ENCODE peak calls at places on chromosome 5, in six cellular contexts. H, W, U, F, C and A are unnamed samples.

GRCh38 chr5:74543162-74543995 is 97.1 kb downstream of the ENC1 start:
- DNase-seq in C (no peak), U (peak), W (no peak), F (no peak), H (no peak), A (no peak)

GRCh38 chr5:114153392-114153791 is 208.5 kb upstream of the KCNN2 start:
- DNase-seq in U (no peak), C (no peak), W (no peak), F (no peak), H (no peak), A (no peak)

GRCh38 chr5:10331341-10331796 is 22.1 kb upstream of the MARCHF6 start:
- DNase-seq in U (no peak), H (no peak), F (no peak), W (no peak), C (no peak), A (no peak)

GRCh38 chr5:108421713-108422112 is 39.8 kb upstream of the FBXL17 start:
- DNase-seq in F (no peak), U (no peak), H (no peak), W (no peak), C (no peak), A (no peak)

GRCh38 chr5:42944989-42945388 is 95.1 kb downstream of the ANXA2R start:
- DNase-seq in U (peak), C (no peak), H (no peak), W (no peak), F (no peak), A (no peak)

GRCh38 chr5:107367480-107367879 is 303.3 kb downstream of the EFNA5 start:
- DNase-seq in F (no peak), U (no peak), C (no peak), W (no peak), H (no peak), A (no peak)

GRCh38 chr5:89270901-89271300 is 387.9 kb upstream of the MEF2C start:
- DNase-seq in C (no peak), H (no peak), W (no peak), U (no peak), F (no peak), A (no peak)

GRCh38 chr5:78603636-78604175 is 44.9 kb downstream of the LHFPL2 start:
- DNase-seq in W (no peak), F (no peak), H (no peak), C (no peak), U (no peak), A (no peak)

GRCh38 chr5:69206528-69207190 is 17.3 kb downstream of the CENPH start:
- DNase-seq in W (no peak), U (no peak), C (no peak), H (no peak), F (no peak), A (no peak)

GRCh38 chr5:37738057-37738691 is 101.7 kb downstream of the GDNF start:
- DNase-seq in W (no peak), H (no peak), F (peak), C (no peak), U (peak), A (peak)

GRCh38 chr5:39755986-39756385 is 331.2 kb upstream of the DAB2 start:
- DNase-seq in W (no peak), H (no peak), U (peak), C (no peak), F (no peak), A (no peak)

GRCh38 chr5:151086905-151087360 is 6.1 kb upstream of the TNIP1 start:
- DNase-seq in U (no peak), C (no peak), W (peak), F (peak), H (peak), A (peak)

GRCh38 chr5:181164076-181164952 is 16.9 kb downstream of the OR2V2 start:
- DNase-seq in W (no peak), H (no peak), F (no peak), C (no peak), U (no peak), A (no peak)

GRCh38 chr5:25295067-25295466 is 650.3 kb upstream of the CDH10 start:
- DNase-seq in U (no peak), W (no peak), F (no peak), H (no peak), C (no peak), A (no peak)

GRCh38 chr5:55935371-55935770 is 59.4 kb downstream of the IL6ST start:
- DNase-seq in C (no peak), F (no peak), W (no peak), H (no peak), U (no peak), A (no peak)

GRCh38 chr5:112529525-112529924 is 110.4 kb upstream of the EPB41L4A start:
- DNase-seq in H (no peak), C (no peak), F (no peak), W (no peak), U (peak), A (no peak)

GRCh38 chr5:166713281-166713680 is 1578.2 kb upstream of the WWC1 start:
- DNase-seq in H (no peak), C (no peak), W (no peak), F (no peak), U (no peak), A (no peak)

GRCh38 chr5:10701567-10702039 is 59.4 kb downstream of the DAP start:
- DNase-seq in W (no peak), F (no peak), U (no peak), C (peak), H (no peak), A (no peak)

GRCh38 chr5:125883223-125883622 is 540.0 kb upstream of the GRAMD2B start:
- DNase-seq in W (no peak), H (no peak), C (no peak), U (peak), F (no peak), A (no peak)

GRCh38 chr5:68343421-68343826 is 127.9 kb downstream of the PIK3R1 start:
- DNase-seq in U (peak), F (peak), W (no peak), C (no peak), H (no peak), A (peak)

GRCh38 chr5:168362097-168362885 is 70.8 kb downstream of the WWC1 start:
- DNase-seq in C (no peak), W (no peak), U (no peak), F (peak), H (no peak), A (no peak)

GRCh38 chr5:152376871-152377270 is 28.2 kb downstream of the NMUR2 start:
- DNase-seq in W (no peak), U (no peak), H (no peak), F (no peak), C (no peak), A (no peak)

GRCh38 chr5:59972043-59972442 is 78.5 kb upstream of the PDE4D start:
- DNase-seq in F (no peak), C (no peak), H (no peak), U (no peak), W (no peak), A (no peak)

GRCh38 chr5:96626956-96627355 is 35.2 kb upstream of the CAST start:
- DNase-seq in W (no peak), H (no peak), C (no peak), F (no peak), U (no peak), A (no peak)

GRCh38 chr5:106459541-106459940 is 1211.2 kb downstream of the EFNA5 start:
- DNase-seq in C (no peak), F (no peak), H (no peak), W (no peak), U (no peak), A (no peak)

GRCh38 chr5:134462047-134462575 is 50.4 kb upstream of the CDKN2AIPNL start:
- DNase-seq in U (no peak), F (peak), W (no peak), C (no peak), H (no peak), A (no peak)

GRCh38 chr5:111775224-111775623 is 18.2 kb upstream of the NREP start:
- DNase-seq in U (no peak), C (no peak), F (no peak), W (no peak), H (no peak), A (no peak)

GRCh38 chr5:151758141-151758429 is 346 bp downstream of the ATOX1 start:
- DNase-seq in U (no peak), F (no peak), W (no peak), H (no peak), C (peak), A (no peak)